ENCODE peak calls at places on chromosomes 7 and 10, in six cellular contexts. F is IMR-90, U is psoas muscle, X is heart left ventricle, Z is neural progenitor cell, J is transverse colon. B is an unnamed sample. For H3K27me3 and H3K36me3, the result is how much of the 10 kb centered on the place peaks cover.

GRCh38 chr7:22561895-22562593 is 62.1 kb upstream of the STEAP1B start:
- DNase-seq in J (no peak), Z (no peak), X (no peak), U (no peak), F (peak), B (no peak)

GRCh38 chr7:13731643-13732042 is 257.8 kb downstream of the ETV1 start:
- DNase-seq in J (no peak), F (peak), X (no peak), U (no peak), Z (no peak), B (no peak)

GRCh38 chr7:51471199-51472016 is 154.8 kb upstream of the COBL start:
- DNase-seq in X (no peak), F (no peak), J (no peak), U (no peak), Z (peak), B (no peak)

GRCh38 chr7:2968176-2968575 is 75.5 kb downstream of the CARD11 start:
- DNase-seq in J (no peak), Z (no peak), X (no peak), F (no peak), U (no peak), B (no peak)

GRCh38 chr10:25026463-25026862 is 10.1 kb downstream of the THNSL1 start:
- DNase-seq in F (peak), X (no peak), J (no peak), Z (no peak), U (no peak), B (no peak)

GRCh38 chr7:50660040-50660829 is 95.0 kb upstream of the DDC start:
- DNase-seq in X (no peak), J (peak), Z (no peak), F (no peak), U (no peak), B (no peak)

GRCh38 chr7:142749218-142749993 is at the start of gene PRSS1:
- DNase-seq in J (no peak), F (no peak), U (no peak), X (no peak), Z (no peak), B (no peak)

GRCh38 chr10:43667317-43667731 is 18.6 kb upstream of the ZNF32 start:
- DNase-seq in X (no peak), J (no peak), Z (peak), F (peak), U (peak), B (no peak)

GRCh38 chr7:32670105-32670504 is 174.8 kb downstream of the AVL9 start:
- DNase-seq in F (peak), Z (peak), J (peak), X (no peak), U (no peak), B (no peak)

GRCh38 chr7:154394804-154395203 is 342.6 kb downstream of the DPP6 start:
- DNase-seq in J (no peak), F (no peak), X (no peak), Z (no peak), U (no peak), B (no peak)

GRCh38 chr7:100735730-100736129 is 2.3 kb downstream of the ZAN start:
- DNase-seq in U (no peak), J (no peak), X (no peak), F (no peak), Z (no peak), B (no peak)

GRCh38 chr10:98405422-98405821 is 9.6 kb downstream of the PYROXD2 start:
- DNase-seq in U (no peak), X (no peak), J (no peak), F (peak), Z (no peak), B (no peak)

GRCh38 chr7:1028775-1029636 is 15.3 kb upstream of the GPR146 start:
- DNase-seq in X (peak), J (peak), U (peak), Z (peak), F (peak), B (peak)

GRCh38 chr10:73926152-73926764 is 15.3 kb downstream of the PLAU start:
- DNase-seq in U (no peak), Z (no peak), X (no peak), J (no peak), F (no peak), B (no peak)

GRCh38 chr7:129188892-129189660 is 643 bp downstream of the SMO start:
- DNase-seq in U (no peak), X (no peak), F (peak), Z (peak), J (no peak), B (peak)

GRCh38 chr10:49283491-49283890 is 15.5 kb upstream of the C10orf71 start:
- DNase-seq in U (no peak), F (no peak), X (peak), Z (no peak), J (no peak), B (no peak)

GRCh38 chr7:29488203-29488970 is 75.2 kb upstream of the PRR15 start:
- DNase-seq in Z (no peak), J (no peak), X (no peak), F (no peak), U (no peak), B (no peak)

GRCh38 chr7:74362262-74362661 is 73.1 kb downstream of the CLIP2 start:
- DNase-seq in Z (no peak), X (no peak), F (no peak), J (no peak), U (no peak), B (no peak)

GRCh38 chr10:21145751-21146445 is 248.8 kb upstream of the NEBL start:
- DNase-seq in U (no peak), X (no peak), F (no peak), Z (peak), J (no peak), B (no peak)

GRCh38 chr7:83178066-83178465 is 15.4 kb upstream of the PCLO start:
- DNase-seq in U (no peak), Z (no peak), J (no peak), X (no peak), F (no peak), B (no peak)

GRCh38 chr10:98186681-98187080 is 52.2 kb downstream of the R3HCC1L start:
- DNase-seq in F (peak), U (no peak), J (no peak), Z (no peak), X (no peak), B (no peak)

DNA sequence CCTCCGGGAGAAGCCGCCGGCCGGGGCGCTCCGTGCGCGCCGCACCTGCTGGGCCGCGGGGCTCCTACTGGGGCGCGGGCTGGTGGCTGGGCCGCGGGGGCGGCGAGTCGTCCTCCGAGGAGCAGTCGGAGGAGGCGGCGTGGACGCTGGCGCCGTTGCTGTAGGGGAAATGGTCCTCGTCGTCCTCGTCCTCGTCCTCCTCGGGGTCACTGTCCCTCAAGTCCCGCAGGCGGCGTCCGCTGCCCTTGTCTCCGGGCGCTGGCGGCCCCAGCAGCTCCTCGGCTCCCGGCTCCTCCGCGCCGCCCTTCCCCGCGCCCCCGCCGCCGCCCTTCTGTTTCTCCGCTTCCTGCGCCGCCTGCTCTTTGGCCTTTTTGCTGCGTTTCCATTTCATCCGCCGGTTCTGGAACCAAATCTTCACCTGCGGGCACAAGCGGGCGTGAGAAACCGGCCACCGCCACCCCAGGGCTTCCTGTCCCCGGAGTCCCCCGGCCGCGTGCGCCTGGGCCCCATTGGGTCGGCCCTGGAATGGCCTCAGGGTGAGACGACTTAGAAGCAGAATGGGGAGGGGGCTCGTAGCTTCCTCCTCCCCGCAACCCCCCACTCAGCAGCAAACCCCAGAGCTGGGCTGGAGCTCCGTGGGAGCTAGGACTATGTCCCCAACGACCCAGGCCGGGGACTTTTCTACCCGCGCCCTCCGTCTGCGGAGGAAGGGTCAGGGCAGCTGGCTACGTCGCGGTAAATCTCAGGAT is 4.8 kb downstream of the MNX1 start:
- DNase-seq in F (no peak), X (no peak), Z (peak), J (no peak), U (no peak), B (no peak)
- H3K27me3 ChIP-seq in F (half or more), X (half or more), Z (half or more), J (half or more), U (under half), B (half or more)

DNA sequence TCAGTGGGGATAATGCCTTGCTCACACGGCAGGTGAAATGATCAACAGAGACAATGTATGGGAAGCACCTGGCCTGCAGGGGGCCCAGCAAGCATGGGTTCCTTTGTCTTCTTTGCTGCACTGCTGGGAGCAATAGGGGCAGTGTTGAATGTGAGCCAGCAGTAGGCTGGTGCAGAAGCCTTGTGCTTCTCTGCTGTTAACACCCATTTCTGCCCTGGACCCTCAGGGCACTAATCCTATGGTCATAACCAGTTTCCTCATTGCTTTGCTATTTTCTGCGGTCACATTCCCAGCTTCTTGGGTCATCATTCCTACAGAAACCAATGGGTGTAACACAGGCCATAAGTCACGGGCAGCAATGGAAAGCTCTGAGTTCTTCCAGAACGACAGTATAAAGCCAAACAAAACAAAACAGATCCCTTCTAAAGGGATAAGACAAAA is 10.9 kb upstream of the LGI1 start:
- DNase-seq in Z (peak), J (peak), U (no peak), X (no peak), F (peak), B (no peak)
- TF ChIP-seq CTCF in Z (peak), J (peak), U (no peak), X (no peak), F (no peak), B (no peak)

GRCh38 chr10:23106508-23106907 is 11.1 kb downstream of the MSRB2 start:
- DNase-seq in X (no peak), F (no peak), J (no peak), U (no peak), Z (peak), B (no peak)
- H3K36me3 ChIP-seq in X (half or more), F (under half), J (under half), U (under half), Z (under half), B (half or more)

GRCh38 chr10:84543077-84543476 is 214.7 kb downstream of the CCSER2 start:
- DNase-seq in J (no peak), X (no peak), F (no peak), U (no peak), Z (no peak), B (no peak)
- H3K27me3 ChIP-seq in J (under half), X (under half), F (under half), U (under half), Z (under half), B (under half)

GRCh38 chr7:27152816-27153486 is 568 bp upstream of the HOXA3 start:
- DNase-seq in U (no peak), J (no peak), Z (no peak), F (no peak), X (no peak), B (no peak)
- TF ChIP-seq CTCF in U (no peak), J (no peak), Z (no peak), F (no peak), X (no peak), B (no peak)

GRCh38 chr10:70874061-70874460 is 14.3 kb downstream of the PCBD1 start:
- DNase-seq in Z (no peak), X (no peak), F (no peak), U (no peak), J (no peak), B (no peak)

GRCh38 chr10:70880077-70880534 is 8.3 kb downstream of the PCBD1 start:
- DNase-seq in F (peak), U (peak), X (peak), Z (peak), J (peak), B (peak)

GRCh38 chr10:70879244-70879643 is 9.1 kb downstream of the PCBD1 start:
- DNase-seq in J (no peak), U (no peak), X (no peak), F (no peak), Z (no peak), B (no peak)
- H3K36me3 ChIP-seq in J (under half), U (under half), X (half or more), F (under half), Z (under half), B (under half)

GRCh38 chr7:76206633-76207032 is 4.9 kb downstream of the SRRM3 start:
- DNase-seq in Z (no peak), J (no peak), X (no peak), F (peak), U (no peak), B (no peak)
- H3K27me3 ChIP-seq in Z (under half), J (under half), X (under half), F (under half), U (under half), B (under half)

GRCh38 chr10:50367732-50368131 is 116.4 kb upstream of the ASAH2 start:
- DNase-seq in X (no peak), Z (peak), J (peak), U (no peak), F (peak), B (no peak)
- TF ChIP-seq CTCF in X (no peak), Z (peak), J (peak), U (peak), F (peak), B (peak)

GRCh38 chr7:102101111-102101551 is 185.5 kb upstream of the SH2B2 start:
- DNase-seq in Z (no peak), F (no peak), X (no peak), U (no peak), J (no peak), B (no peak)
- H3K36me3 ChIP-seq in Z (under half), F (under half), X (half or more), U (under half), J (under half), B (under half)

GRCh38 chr10:70441161-70441876 is at the start of gene NODAL:
- DNase-seq in U (no peak), X (no peak), F (no peak), Z (peak), J (no peak), B (no peak)

GRCh38 chr10:70444613-70445222 is 3.2 kb upstream of the NODAL start:
- DNase-seq in U (no peak), Z (no peak), F (peak), X (no peak), J (no peak), B (no peak)

GRCh38 chr10:70440296-70441160 is 953 bp downstream of the NODAL start:
- DNase-seq in X (no peak), Z (peak), J (no peak), F (no peak), U (no peak), B (no peak)

GRCh38 chr10:70442332-70442988 is 979 bp upstream of the NODAL start:
- DNase-seq in X (no peak), F (no peak), U (no peak), Z (no peak), J (peak), B (no peak)

GRCh38 chr10:70441877-70442205 is 360 bp upstream of the NODAL start:
- DNase-seq in X (no peak), J (no peak), F (no peak), U (no peak), Z (peak), B (no peak)
- H3K27me3 ChIP-seq in X (under half), J (under half), F (half or more), U (under half), Z (half or more), B (under half)